ENCODE peak calls at places on chromosomes 3 and 15, in seven cellular contexts. K, W, J, E, N, Q and B are unnamed samples.

GRCh38 chr3:94336076-94336741 is 273.3 kb downstream of the NSUN3 start:
- DNase-seq in K (peak), W (no peak), J (no peak), E (peak), N (peak), Q (no peak), B (no peak)

GRCh38 chr15:86541540-86541939 is 461.9 kb downstream of the AGBL1 start:
- DNase-seq in K (no peak), W (no peak), J (no peak), E (no peak), N (no peak), Q (no peak), B (no peak)

GRCh38 chr15:56759450-56759845 is 26.1 kb upstream of the ZNF280D start:
- DNase-seq in K (peak), W (no peak), J (no peak), E (peak), N (no peak), Q (no peak), B (no peak)

GRCh38 chr3:193559100-193559499 is 4.4 kb upstream of the ATP13A4 start:
- DNase-seq in K (no peak), W (no peak), J (no peak), E (no peak), N (no peak), Q (no peak), B (no peak)

GRCh38 chr3:108914774-108915641 is 38.7 kb downstream of the GUCA1C start:
- DNase-seq in K (peak), W (no peak), J (peak), E (peak), N (peak), Q (no peak), B (no peak)

GRCh38 chr3:52314495-52314894 is 1.6 kb upstream of the DNAH1 start:
- DNase-seq in K (no peak), W (no peak), J (no peak), E (no peak), N (no peak), Q (no peak), B (no peak)

GRCh38 chr3:37990527-37990926 is at the start of gene VILL:
- DNase-seq in K (no peak), W (no peak), J (no peak), E (peak), N (no peak), Q (peak), B (no peak)

GRCh38 chr15:82768414-82769081 is 37.3 kb downstream of the FSD2 start:
- DNase-seq in K (no peak), W (no peak), J (no peak), E (no peak), N (no peak), Q (no peak), B (no peak)

GRCh38 chr3:30098656-30099454 is 507.5 kb upstream of the TGFBR2 start:
- DNase-seq in K (no peak), W (no peak), J (no peak), E (no peak), N (no peak), Q (no peak), B (no peak)

GRCh38 chr3:14425574-14426304 is 23.3 kb downstream of the SLC6A6 start:
- DNase-seq in K (no peak), W (no peak), J (no peak), E (peak), N (no peak), Q (no peak), B (no peak)

GRCh38 chr15:96187916-96188315 is 142.6 kb upstream of the NR2F2 start:
- DNase-seq in K (no peak), W (no peak), J (no peak), E (no peak), N (peak), Q (no peak), B (no peak)

GRCh38 chr3:22692239-22692638 is 510.9 kb upstream of the UBE2E2 start:
- DNase-seq in K (no peak), W (no peak), J (no peak), E (no peak), N (no peak), Q (no peak), B (no peak)

GRCh38 chr15:50107591-50108408 is 11.2 kb downstream of the ATP8B4 start:
- DNase-seq in K (no peak), W (no peak), J (peak), E (no peak), N (no peak), Q (no peak), B (no peak)

GRCh38 chr3:157190242-157190876 is 30.4 kb upstream of the CCNL1 start:
- DNase-seq in K (no peak), W (no peak), J (no peak), E (no peak), N (no peak), Q (no peak), B (no peak)

GRCh38 chr3:141797819-141798405 is 34.7 kb downstream of the GRK7 start:
- DNase-seq in K (no peak), W (no peak), J (no peak), E (no peak), N (no peak), Q (peak), B (no peak)

DNA sequence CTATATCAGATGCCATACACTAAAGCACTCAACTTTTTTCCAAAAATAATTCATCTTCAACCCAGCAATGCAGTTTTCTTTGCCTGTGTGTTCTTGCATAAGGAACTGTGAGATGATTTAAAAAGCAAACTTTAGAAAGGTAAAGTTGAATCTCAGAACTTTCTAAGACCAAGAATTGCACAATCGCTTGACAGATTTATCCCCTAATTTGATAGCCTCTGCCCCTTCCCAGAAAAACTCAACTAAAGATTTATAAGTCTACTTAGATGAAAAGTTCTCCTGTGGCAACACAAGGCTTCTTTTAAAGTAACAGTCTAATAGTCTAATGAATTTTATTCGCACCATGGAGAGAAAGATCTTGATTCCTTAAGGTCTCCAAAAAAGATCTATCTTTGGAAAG is 259.3 kb downstream of the MAGI1 start:
- DNase-seq in K (no peak), W (no peak), J (no peak), E (no peak), N (no peak), Q (no peak), B (no peak)
- H3K27ac ChIP-seq in K (no peak), W (no peak), J (no peak), E (no peak), N (peak), Q (no peak), B (peak)

GRCh38 chr3:56254835-56255234 is 213.4 kb downstream of the ERC2 start:
- DNase-seq in K (no peak), W (no peak), J (no peak), E (no peak), N (no peak), Q (no peak), B (no peak)

GRCh38 chr3:56254261-56254660 is 214.0 kb downstream of the ERC2 start:
- DNase-seq in K (no peak), W (no peak), J (no peak), E (no peak), N (no peak), Q (no peak), B (no peak)

GRCh38 chr3:56260262-56260661 is 208.0 kb downstream of the ERC2 start:
- DNase-seq in K (no peak), W (no peak), J (no peak), E (no peak), N (no peak), Q (no peak), B (no peak)

DNA sequence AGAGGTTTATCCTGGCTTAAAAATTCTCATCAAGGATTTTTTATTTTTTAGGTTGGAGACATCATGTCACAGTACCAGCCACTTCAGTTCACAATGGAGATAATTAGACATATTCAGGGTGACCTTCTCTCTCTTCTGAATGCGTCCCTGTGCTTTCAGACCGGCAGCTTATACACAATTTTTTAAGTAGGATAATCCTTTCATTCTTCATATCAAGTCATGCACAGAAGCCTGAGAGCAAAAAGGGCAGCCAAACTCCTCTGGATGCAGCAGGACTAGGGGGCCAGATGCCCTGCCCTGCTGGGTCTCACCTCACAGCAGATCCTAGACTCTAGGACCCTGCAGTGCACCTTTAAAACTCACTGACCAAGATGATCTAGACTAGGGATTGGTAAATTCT is 210.4 kb downstream of the ERC2 start:
- DNase-seq in K (no peak), W (no peak), J (no peak), E (no peak), N (no peak), Q (no peak), B (no peak)
- H3K27ac ChIP-seq in K (no peak), W (no peak), J (no peak), E (no peak), N (no peak), Q (peak), B (no peak)

GRCh38 chr3:65265942-65266341 is 578.1 kb upstream of the ADAMTS9 start:
- DNase-seq in K (no peak), W (no peak), J (no peak), E (no peak), N (no peak), Q (no peak), B (no peak)

GRCh38 chr3:65262554-65262953 is 574.8 kb upstream of the ADAMTS9 start:
- DNase-seq in K (no peak), W (no peak), J (no peak), E (no peak), N (no peak), Q (no peak), B (no peak)

GRCh38 chr3:65265511-65265910 is 577.7 kb upstream of the ADAMTS9 start:
- DNase-seq in K (no peak), W (no peak), J (no peak), E (no peak), N (no peak), Q (no peak), B (no peak)

DNA sequence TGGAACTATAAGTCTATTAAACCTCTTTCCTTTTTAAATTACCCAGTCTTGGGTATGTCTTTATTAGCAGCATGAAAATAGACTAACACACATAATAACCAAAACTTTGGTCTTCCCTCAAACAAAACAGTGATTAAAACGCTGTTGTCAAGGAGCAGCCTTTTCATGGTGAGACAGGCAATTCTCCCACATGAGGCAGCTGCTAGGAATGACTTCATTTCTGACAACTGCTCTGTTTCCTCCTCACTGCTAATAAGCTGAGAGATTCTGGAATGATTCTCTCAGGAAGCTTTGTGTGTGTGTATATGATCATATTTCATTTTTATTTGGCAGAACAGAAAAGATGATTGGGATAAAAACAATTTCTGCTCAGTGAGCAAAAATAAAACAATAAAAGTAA is 580.6 kb upstream of the ADAMTS9 start:
- DNase-seq in K (no peak), W (no peak), J (no peak), E (no peak), N (no peak), Q (no peak), B (no peak)
- H3K27ac ChIP-seq in K (no peak), W (no peak), J (no peak), E (no peak), N (no peak), Q (no peak), B (no peak)

DNA sequence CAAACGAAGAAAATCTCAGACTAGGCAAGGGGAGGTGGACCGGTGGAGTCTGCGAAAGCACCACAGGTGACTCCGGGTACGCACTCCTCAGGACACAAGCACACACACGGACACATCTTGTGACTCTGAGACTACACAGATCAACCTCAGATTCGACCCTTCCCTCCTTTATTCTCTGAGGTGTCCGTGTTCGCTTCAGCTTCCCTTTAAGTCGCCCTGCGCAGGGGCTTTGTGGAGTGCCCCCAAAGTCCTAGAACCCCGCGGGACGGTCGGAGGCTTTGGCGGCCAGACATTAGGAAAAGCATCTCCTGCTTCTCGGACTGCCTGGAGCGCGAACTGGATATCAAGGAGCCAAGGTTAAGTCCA is 805 bp downstream of the DGKG start:
- DNase-seq in K (no peak), W (no peak), J (no peak), E (no peak), N (no peak), Q (no peak), B (no peak)
- H3K27ac ChIP-seq in K (no peak), W (no peak), J (peak), E (peak), N (no peak), Q (no peak), B (no peak)

GRCh38 chr3:31254483-31254882 is 278.2 kb upstream of the STT3B start:
- DNase-seq in K (no peak), W (no peak), J (no peak), E (no peak), N (no peak), Q (no peak), B (no peak)
- H3K27ac ChIP-seq in K (no peak), W (no peak), J (no peak), E (no peak), N (no peak), Q (no peak), B (no peak)

GRCh38 chr15:98983333-98983732 is 24.3 kb downstream of the PGPEP1L start:
- DNase-seq in K (peak), W (no peak), J (no peak), E (peak), N (no peak), Q (peak), B (peak)
- H3K27ac ChIP-seq in K (no peak), W (no peak), J (no peak), E (peak), N (no peak), Q (peak), B (peak)

DNA sequence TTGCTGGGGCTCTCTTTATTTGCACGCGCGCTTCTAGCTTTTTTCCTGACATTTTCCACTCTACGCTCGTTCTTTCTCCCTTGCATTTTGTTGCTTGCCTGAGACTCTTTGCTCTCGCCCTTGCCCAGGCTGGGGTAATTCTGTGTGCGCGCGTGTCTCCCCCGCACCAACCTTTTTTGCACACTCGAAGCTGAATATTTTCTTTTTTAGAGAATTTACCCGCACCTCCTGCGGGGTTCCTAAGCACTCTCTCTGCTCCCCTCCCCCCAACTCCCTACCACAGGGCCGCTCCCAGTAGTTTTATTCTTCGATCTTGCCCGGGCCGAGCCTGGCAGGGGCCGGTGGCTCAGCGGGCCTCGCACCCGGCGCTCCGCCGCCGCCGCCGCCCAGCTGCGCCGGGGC is 732 bp downstream of the FAM43A start:
- DNase-seq in K (no peak), W (no peak), J (no peak), E (no peak), N (no peak), Q (no peak), B (no peak)
- H3K27ac ChIP-seq in K (no peak), W (peak), J (peak), E (peak), N (no peak), Q (no peak), B (no peak)